ENCODE peak calls at places on chromosomes 7 and 10, in six cellular contexts. B is OCI-LY7, Y is stomach, W is PC-3, E is aorta, M is ovary. K is an unnamed sample. For H3K4me1, the result is how much of the 10 kb centered on the place peaks cover.

GRCh38 chr7:7772385-7772784 is 54.0 kb upstream of the RPA3 start:
- DNase-seq in W (no peak), Y (no peak), E (no peak), B (peak), M (no peak), K (no peak)

GRCh38 chr7:157211710-157212109 is 73.0 kb downstream of the UBE3C start:
- DNase-seq in W (no peak), E (no peak), B (no peak), M (no peak), Y (no peak), K (no peak)

GRCh38 chr7:73706122-73707044 is 13.1 kb downstream of the STX1A start:
- DNase-seq in B (no peak), W (peak), M (no peak), E (no peak), Y (no peak), K (no peak)

GRCh38 chr10:126227762-126228134 is 160.5 kb downstream of the ADAM12 start:
- DNase-seq in W (peak), Y (no peak), B (no peak), M (no peak), E (no peak), K (no peak)

GRCh38 chr10:75508814-75509306 is 77.4 kb downstream of the LRMDA start:
- DNase-seq in M (no peak), B (no peak), E (no peak), W (no peak), Y (no peak), K (no peak)

GRCh38 chr7:45686441-45687184 is 112.4 kb downstream of the ADCY1 start:
- DNase-seq in W (no peak), E (no peak), M (no peak), B (no peak), Y (no peak), K (peak)

GRCh38 chr10:4819067-4819466 is 6.9 kb upstream of the AKR1E2 start:
- DNase-seq in Y (no peak), E (no peak), B (no peak), M (no peak), W (no peak), K (no peak)

GRCh38 chr7:110291430-110291829 is 799.5 kb upstream of the LRRN3 start:
- DNase-seq in E (no peak), B (no peak), W (no peak), M (no peak), Y (no peak), K (no peak)

GRCh38 chr7:39353615-39354376 is 212.4 kb upstream of the YAE1 start:
- DNase-seq in B (no peak), M (peak), W (no peak), Y (peak), E (peak), K (no peak)

GRCh38 chr7:129646369-129647021 is 35.0 kb downstream of the NRF1 start:
- DNase-seq in W (no peak), B (no peak), E (no peak), M (no peak), Y (no peak), K (no peak)

GRCh38 chr7:24477376-24477775 is 95.9 kb upstream of the PALS2 start:
- DNase-seq in M (no peak), Y (no peak), W (no peak), B (no peak), E (no peak), K (no peak)

GRCh38 chr10:86439544-86439943 is 72.9 kb upstream of the GRID1 start:
- DNase-seq in W (peak), E (peak), Y (peak), B (no peak), M (peak), K (peak)

GRCh38 chr7:1706721-1707613 is 36.9 kb downstream of the ELFN1 start:
- DNase-seq in M (no peak), Y (peak), B (no peak), E (peak), W (no peak), K (no peak)

GRCh38 chr7:33087356-33087755 is 21.8 kb downstream of the RP9 start:
- DNase-seq in M (no peak), B (no peak), Y (no peak), E (no peak), W (no peak), K (no peak)

GRCh38 chr7:120741371-120742042 is 116.4 kb downstream of the TSPAN12 start:
- DNase-seq in Y (no peak), E (no peak), M (no peak), B (no peak), W (no peak), K (no peak)

GRCh38 chr7:129799350-129799955 is 153.3 kb downstream of the UBE2H start:
- DNase-seq in B (no peak), W (no peak), Y (no peak), M (no peak), E (peak), K (no peak)

GRCh38 chr7:102393467-102393866 is 2.7 kb upstream of the PRKRIP1 start:
- DNase-seq in M (no peak), Y (no peak), W (peak), B (no peak), E (no peak), K (no peak)

GRCh38 chr7:68147621-68148238 is 1151.1 kb downstream of the TYW1 start:
- DNase-seq in W (no peak), B (no peak), Y (no peak), M (no peak), E (no peak), K (no peak)

GRCh38 chr7:114047889-114048288 is 129.1 kb upstream of the PPP1R3A start:
- DNase-seq in W (no peak), B (no peak), M (no peak), E (no peak), Y (no peak), K (no peak)

GRCh38 chr7:4707980-4708411 is 25.9 kb downstream of the FOXK1 start:
- DNase-seq in B (no peak), M (no peak), W (no peak), Y (no peak), E (no peak), K (no peak)
- H3K4me1 ChIP-seq in B (under half), M (under half), W (under half), Y (half or more), E (under half), K (half or more)

GRCh38 chr7:151008511-151009323 is 15.6 kb downstream of the ATG9B start:
- DNase-seq in M (peak), B (peak), E (peak), Y (no peak), W (no peak), K (no peak)
- H3K4me3 ChIP-seq in M (no peak), B (peak), E (no peak), Y (peak), W (no peak), K (no peak)

GRCh38 chr10:78875331-78875877 is 193.4 kb upstream of the ZMIZ1 start:
- DNase-seq in Y (no peak), M (no peak), W (no peak), B (no peak), E (no peak), K (no peak)
- H3K27ac ChIP-seq in Y (no peak), M (no peak), W (no peak), B (no peak), E (no peak), K (no peak)

GRCh38 chr10:63204667-63205391 is 71.7 kb downstream of the NRBF2 start:
- DNase-seq in B (no peak), E (no peak), M (no peak), Y (no peak), W (no peak), K (no peak)
- H3K4me1 ChIP-seq in B (under half), E (under half), M (under half), Y (half or more), W (under half), K (under half)

DNA sequence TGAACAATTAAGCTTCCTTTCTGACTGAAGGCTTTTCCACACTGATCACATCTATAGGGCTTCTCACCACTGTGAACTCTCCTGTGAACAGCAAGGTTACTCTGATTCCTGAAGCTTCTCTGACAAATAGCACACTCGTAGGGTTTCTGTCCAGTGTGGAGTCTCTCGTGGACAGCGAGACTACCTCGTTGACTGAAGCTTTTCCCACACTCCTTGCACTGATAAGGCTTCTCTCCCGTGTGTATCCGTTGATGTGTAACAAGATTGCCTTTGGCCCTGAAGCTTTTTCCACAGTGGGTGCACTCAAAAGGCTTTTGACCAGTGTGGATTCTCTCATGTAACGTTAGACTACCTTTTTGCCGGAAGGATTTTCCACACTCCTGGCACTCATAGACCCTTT is 4.4 kb downstream of the ZNF32 start:
- DNase-seq in Y (no peak), M (no peak), W (no peak), E (no peak), B (no peak), K (no peak)
- H3K4me3 ChIP-seq in Y (no peak), M (no peak), W (no peak), E (no peak), B (no peak), K (no peak)

GRCh38 chr10:68342909-68343516 is 10.3 kb upstream of the PBLD start:
- DNase-seq in Y (no peak), W (peak), E (no peak), M (no peak), B (no peak), K (no peak)

GRCh38 chr10:68345621-68346020 is 12.9 kb upstream of the PBLD start:
- DNase-seq in M (no peak), W (no peak), Y (no peak), E (no peak), B (no peak), K (no peak)

GRCh38 chr10:68334672-68335467 is 2.1 kb upstream of the PBLD start:
- DNase-seq in M (no peak), B (no peak), W (no peak), E (no peak), Y (no peak), K (no peak)

GRCh38 chr10:68336952-68337351 is 4.2 kb upstream of the PBLD start:
- DNase-seq in Y (no peak), M (no peak), B (no peak), W (no peak), E (no peak), K (no peak)

GRCh38 chr10:68340358-68341080 is 7.8 kb upstream of the PBLD start:
- DNase-seq in W (no peak), B (no peak), Y (no peak), M (no peak), E (no peak), K (no peak)
- H3K27ac ChIP-seq in W (no peak), B (no peak), Y (no peak), M (no peak), E (no peak), K (no peak)

GRCh38 chr10:102615361-102615760 is 28.9 kb upstream of the TRIM8 start:
- DNase-seq in W (no peak), E (no peak), B (peak), Y (no peak), M (no peak), K (no peak)
- H3K4me1 ChIP-seq in W (under half), E (under half), B (under half), Y (half or more), M (under half), K (under half)

GRCh38 chr10:29305031-29305335 is 16.1 kb downstream of the LYZL1 start:
- DNase-seq in M (no peak), Y (no peak), W (no peak), B (no peak), E (no peak), K (no peak)
- H3K4me3 ChIP-seq in M (no peak), Y (no peak), W (no peak), B (no peak), E (no peak), K (no peak)

DNA sequence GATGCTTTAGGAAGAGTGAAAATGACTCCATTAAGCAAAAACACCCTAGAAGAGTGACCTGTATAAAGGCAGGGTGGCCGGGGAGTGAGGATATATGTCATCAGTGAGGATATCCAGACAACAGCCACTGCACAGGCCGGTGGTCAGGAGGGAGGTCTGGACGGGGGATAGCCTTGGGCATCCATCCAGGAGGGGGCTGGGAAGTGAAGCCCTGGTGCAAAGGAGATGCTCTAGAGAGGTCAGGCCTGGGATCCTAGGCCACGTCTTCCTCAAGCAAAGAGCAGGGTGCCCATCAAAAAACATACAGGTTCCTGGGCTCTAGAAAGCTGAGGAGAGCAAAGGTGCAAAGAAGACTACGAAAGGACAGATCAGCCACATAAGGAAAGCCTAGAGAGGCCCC is 25.6 kb downstream of the FAM171A1 start:
- DNase-seq in B (no peak), M (no peak), E (no peak), W (no peak), Y (no peak), K (no peak)
- H3K27ac ChIP-seq in B (no peak), M (no peak), E (no peak), W (no peak), Y (no peak), K (peak)

DNA sequence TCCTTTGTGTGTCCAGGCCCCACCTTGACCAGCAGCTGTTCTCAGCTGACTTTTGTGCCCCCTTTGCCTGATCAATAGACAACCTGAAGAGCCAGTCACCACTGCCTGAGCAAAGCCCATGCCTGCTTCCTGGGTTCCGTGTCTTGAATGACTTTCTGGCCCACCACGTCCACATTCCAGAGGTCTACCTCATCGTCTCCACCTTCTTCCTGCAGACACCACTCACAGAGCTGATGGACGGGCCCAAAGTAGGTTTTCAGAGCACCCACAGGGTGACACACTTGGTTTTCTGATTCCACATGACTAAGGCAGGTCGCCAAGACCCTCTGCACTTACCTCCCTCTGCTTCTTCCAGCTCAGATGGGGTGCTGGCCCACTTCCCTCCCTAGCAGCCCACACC is 126.8 kb downstream of the WDFY4 start:
- DNase-seq in W (peak), E (no peak), B (no peak), M (no peak), Y (no peak), K (no peak)
- H3K4me1 ChIP-seq in W (under half), E (under half), B (under half), M (under half), Y (under half), K (under half)

K was measured in tibial nerve.